ENCODE peak calls at places on chromosomes 13 and 19, in nine cellular contexts. U is progenitor cell of endocrine pancreas; A is CD4-positive, alpha-beta T cell; B is iPS-NIHi11; K is amniotic epithelial cell; O is GM12865; Y is CD8-positive, alpha-beta memory T cell; S is psoas muscle; H is immature natural killer cell. L is an unnamed sample.

GRCh38 chr19:30112666-30113065 is 170.6 kb downstream of the URI1 start:
- DNase-seq in U (no peak), A (no peak), B (no peak), K (no peak), O (no peak), Y (no peak), S (no peak), H (no peak), L (no peak)

GRCh38 chr19:53182202-53182601 is 11.0 kb downstream of the ZNF665 start:
- DNase-seq in U (no peak), A (no peak), B (no peak), K (no peak), O (no peak), Y (no peak), S (no peak), H (no peak), L (no peak)

GRCh38 chr13:90105881-90106496 is 1241.5 kb upstream of the MIR17HG start:
- DNase-seq in U (no peak), A (no peak), B (no peak), K (no peak), O (no peak), Y (no peak), S (no peak), H (no peak), L (no peak)

GRCh38 chr19:5536337-5536894 is 31.3 kb downstream of the TINCR start:
- DNase-seq in U (peak; percentile 59), A (no peak), B (peak; percentile 92), K (peak; percentile 11), O (no peak), Y (no peak), S (peak; percentile 27), H (no peak), L (peak; percentile 79)

GRCh38 chr19:2330632-2331284 is 2.3 kb downstream of the SPPL2B start:
- DNase-seq in U (no peak), A (no peak), B (no peak), K (no peak), O (no peak), Y (no peak), S (peak; percentile 56), H (no peak), L (no peak)

GRCh38 chr19:5828661-5829566 is 10.6 kb downstream of the FUT6 start:
- DNase-seq in U (peak; percentile 30), A (no peak), B (peak; percentile 85), K (peak; percentile 47), O (peak; percentile 43), Y (no peak), S (no peak), H (no peak), L (peak; percentile 40)

GRCh38 chr13:96575423-96576320 is 418.6 kb downstream of the OXGR1 start:
- DNase-seq in U (no peak), A (no peak), B (no peak), K (peak; percentile 69), O (no peak), Y (no peak), S (no peak), H (no peak), L (no peak)

GRCh38 chr13:98200211-98200878 is 23.3 kb upstream of the RNF113B start:
- DNase-seq in U (no peak), A (no peak), B (peak; percentile 68), K (no peak), O (no peak), Y (no peak), S (no peak), H (no peak), L (no peak)

GRCh38 chr19:10727599-10728250 is 9.8 kb downstream of the DNM2 start:
- DNase-seq in U (no peak), A (no peak), B (no peak), K (no peak), O (no peak), Y (no peak), S (no peak), H (no peak), L (no peak)

GRCh38 chr19:15869109-15869555 is 28.7 kb downstream of the CYP4F2 start:
- DNase-seq in U (no peak), A (peak; percentile 22), B (peak; percentile 31), K (no peak), O (peak; percentile 14), Y (no peak), S (no peak), H (peak; percentile 36), L (no peak)

GRCh38 chr19:29139227-29139626 is 73.7 kb downstream of the UQCRFS1 start:
- DNase-seq in U (no peak), A (no peak), B (no peak), K (no peak), O (no peak), Y (no peak), S (no peak), H (no peak), L (no peak)

GRCh38 chr13:36297259-36297599 is 385 bp downstream of the CCDC169 start:
- DNase-seq in U (no peak), A (no peak), B (no peak), K (peak; percentile 42), O (peak; percentile 68), Y (no peak), S (no peak), H (no peak), L (no peak)

GRCh38 chr19:31380854-31381253 is 31.6 kb upstream of the TSHZ3 start:
- DNase-seq in U (no peak), A (no peak), B (no peak), K (no peak), O (no peak), Y (no peak), S (no peak), H (no peak), L (no peak)

GRCh38 chr19:2166741-2167738 is 3.3 kb downstream of the DOT1L start:
- DNase-seq in U (no peak), A (no peak), B (peak; percentile 23), K (peak; percentile 54), O (peak; percentile 61), Y (no peak), S (peak; percentile 90), H (no peak), L (peak; percentile 86)

GRCh38 chr19:17281391-17282304 is at the start of gene ANKLE1:
- DNase-seq in U (no peak), A (no peak), B (peak; percentile 84), K (peak; percentile 18), O (peak; percentile 86), Y (no peak), S (no peak), H (no peak), L (peak; percentile 27)

GRCh38 chr19:38399081-38399480 is 3.8 kb upstream of the FAM98C start:
- DNase-seq in U (no peak), A (no peak), B (no peak), K (no peak), O (no peak), Y (no peak), S (no peak), H (no peak), L (no peak)

GRCh38 chr19:47145639-47146486 is 15.2 kb downstream of the SAE1 start:
- DNase-seq in U (no peak), A (no peak), B (no peak), K (no peak), O (no peak), Y (no peak), S (no peak), H (no peak), L (no peak)

GRCh38 chr13:30204564-30204963 is 102.8 kb downstream of the KATNAL1 start:
- DNase-seq in U (no peak), A (no peak), B (no peak), K (no peak), O (peak; percentile 59), Y (no peak), S (no peak), H (no peak), L (no peak)

GRCh38 chr19:33740811-33741396 is 55.8 kb upstream of the KCTD15 start:
- DNase-seq in U (peak; percentile 73), A (no peak), B (peak; percentile 86), K (peak; percentile 14), O (peak; percentile 38), Y (no peak), S (no peak), H (peak; percentile 6), L (no peak)

GRCh38 chr19:44640518-44640917 is 3.2 kb upstream of the PVR start:
- DNase-seq in U (no peak), A (no peak), B (no peak), K (peak; percentile 73), O (no peak), Y (no peak), S (no peak), H (no peak), L (no peak)

GRCh38 chr19:45234089-45234869 is 10.9 kb downstream of the EXOC3L2 start:
- DNase-seq in U (peak; percentile 14), A (no peak), B (peak; percentile 42), K (no peak), O (no peak), Y (no peak), S (no peak), H (no peak), L (no peak)

GRCh38 chr13:98910501-98910951 is 67.3 kb downstream of the DOCK9 start:
- DNase-seq in U (no peak), A (peak; percentile 13), B (no peak), K (peak; percentile 67), O (peak; percentile 10), Y (no peak), S (no peak), H (no peak), L (no peak)

GRCh38 chr19:46610851-46611770 is 10.0 kb downstream of the CALM3 start:
- DNase-seq in U (no peak), A (no peak), B (peak; percentile 7), K (no peak), O (peak; percentile 60), Y (no peak), S (no peak), H (no peak), L (peak; percentile 9)

GRCh38 chr13:50081106-50081898 is 66.1 kb downstream of the KCNRG start:
- DNase-seq in U (peak; percentile 48), A (peak; percentile 30), B (peak; percentile 49), K (no peak), O (peak; percentile 63), Y (peak; percentile 38), S (peak; percentile 55), H (peak; percentile 55), L (peak; percentile 41)

GRCh38 chr19:49133621-49134454 is 14.5 kb downstream of the PPFIA3 start:
- DNase-seq in U (no peak), A (peak; percentile 34), B (peak; percentile 78), K (peak; percentile 45), O (no peak), Y (peak; percentile 30), S (peak; percentile 69), H (peak; percentile 49), L (peak; percentile 71)